ENCODE peak calls at places on chromosomes 11 and 22, in five cellular contexts. B, H, T, S and P are unnamed samples.

GRCh38 chr11:38191101-38191500 is 1593.1 kb upstream of the RAG2 start:
- DNase-seq in B (no peak), H (no peak), T (no peak), S (no peak), P (no peak)

GRCh38 chr11:26976389-26976788 is 17.5 kb upstream of the FIBIN start:
- DNase-seq in B (no peak), H (no peak), T (no peak), S (no peak), P (no peak)

GRCh38 chr22:33404723-33405122 is 346.5 kb upstream of the SYN3 start:
- DNase-seq in B (no peak), H (no peak), T (no peak), S (no peak), P (no peak)

GRCh38 chr11:66443602-66444001 is 5.0 kb upstream of the MRPL11 start:
- DNase-seq in B (no peak), H (no peak), T (no peak), S (no peak), P (no peak)

GRCh38 chr11:65112226-65112550 is 516 bp downstream of the TM7SF2 start:
- DNase-seq in B (no peak), H (no peak), T (no peak), S (no peak), P (no peak)

GRCh38 chr11:57476223-57476882 is 16.0 kb downstream of the RTN4RL2 start:
- DNase-seq in B (no peak), H (peak), T (no peak), S (no peak), P (no peak)

GRCh38 chr11:19359425-19360000 is 118.8 kb upstream of the E2F8 start:
- DNase-seq in B (no peak), H (no peak), T (no peak), S (no peak), P (no peak)

GRCh38 chr22:37290737-37291136 is 8.4 kb downstream of the CYTH4 start:
- DNase-seq in B (no peak), H (no peak), T (no peak), S (no peak), P (no peak)

GRCh38 chr11:65503923-65504670 is 5.3 kb downstream of the MALAT1 start:
- DNase-seq in B (no peak), H (no peak), T (no peak), S (no peak), P (no peak)

GRCh38 chr22:33861216-33861875 is 58.9 kb downstream of the LARGE1 start:
- DNase-seq in B (no peak), H (no peak), T (no peak), S (no peak), P (no peak)

GRCh38 chr11:18536195-18536594 is 9.5 kb upstream of the TSG101 start:
- DNase-seq in B (no peak), H (no peak), T (no peak), S (no peak), P (no peak)

GRCh38 chr11:77130763-77131513 is 2.9 kb downstream of the MYO7A start:
- DNase-seq in B (no peak), H (no peak), T (no peak), S (no peak), P (no peak)